ENCODE peak calls at places on chromosomes 7 and 10, in seven cellular contexts. B, A, F, I, T, L and N are unnamed samples.
A peak's percentile ranks its signal among the peaks of the same experiment; 100 is the strongest.

GRCh38 chr7:38069052-38069451 is 109.0 kb upstream of the STARD3NL start:
- DNase-seq in T (no peak), F (no peak), A (no peak), I (no peak), L (no peak), B (no peak), N (no peak)

GRCh38 chr10:8722835-8723234 is 668.3 kb downstream of the GATA3 start:
- DNase-seq in I (no peak), B (no peak), F (no peak), L (no peak), T (no peak), A (no peak), N (no peak)

GRCh38 chr10:15484128-15484527 is 113.0 kb upstream of the FAM171A1 start:
- DNase-seq in B (no peak), A (no peak), T (no peak), F (no peak), L (no peak), I (no peak), N (no peak)

GRCh38 chr10:541750-542371 is 147.6 kb downstream of the DIP2C start:
- DNase-seq in B (no peak), L (no peak), F (no peak), T (no peak), I (no peak), A (no peak), N (no peak)

GRCh38 chr10:60410970-60411369 is 21.3 kb upstream of the ANK3 start:
- DNase-seq in A (no peak), L (no peak), B (no peak), F (no peak), I (no peak), T (no peak), N (no peak)

GRCh38 chr7:55056577-55057480 is 38.0 kb downstream of the EGFR start:
- DNase-seq in L (peak; percentile 93), T (no peak), F (no peak), A (peak; percentile 88), B (no peak), I (no peak), N (no peak)

GRCh38 chr10:21919117-21919516 is 84.4 kb downstream of the DNAJC1 start:
- DNase-seq in A (no peak), F (no peak), B (no peak), T (no peak), I (no peak), L (no peak), N (no peak)

GRCh38 chr10:133123050-133123745 is 35.5 kb downstream of the ADGRA1 start:
- DNase-seq in L (no peak), I (no peak), B (no peak), T (no peak), A (no peak), F (no peak), N (no peak)

GRCh38 chr7:55132890-55133551 is 114.2 kb downstream of the EGFR start:
- DNase-seq in B (no peak), F (peak; percentile 97), I (peak; percentile 97), A (peak; percentile 99), L (peak; percentile 91), T (no peak), N (no peak)

GRCh38 chr7:131076711-131077170 is 250.9 kb upstream of the MKLN1 start:
- DNase-seq in L (no peak), F (no peak), A (peak; percentile 70), T (no peak), B (no peak), I (no peak), N (no peak)

GRCh38 chr7:158561659-158562058 is 26.0 kb downstream of the PTPRN2 start:
- DNase-seq in B (no peak), F (no peak), I (no peak), A (no peak), L (no peak), T (no peak), N (no peak)

GRCh38 chr10:48331436-48331835 is 25.0 kb downstream of the MAPK8 start:
- DNase-seq in T (no peak), L (no peak), A (no peak), F (no peak), B (no peak), I (no peak), N (no peak)

GRCh38 chr10:96860631-96861277 is 28.7 kb downstream of the LCOR start:
- DNase-seq in B (no peak), F (no peak), A (no peak), T (no peak), L (no peak), I (no peak), N (no peak)

GRCh38 chr10:124705021-124705740 is 39.0 kb downstream of the FAM53B start:
- DNase-seq in B (no peak), L (no peak), F (no peak), T (no peak), A (no peak), I (no peak), N (no peak)

GRCh38 chr10:68594405-68594804 is 34.3 kb downstream of the TET1 start:
- DNase-seq in B (no peak), L (peak; percentile 15), F (peak; percentile 50), I (no peak), T (no peak), A (peak; percentile 26), N (no peak)

GRCh38 chr10:109912335-109913282 is 10.7 kb downstream of the XPNPEP1 start:
- DNase-seq in A (peak; percentile 56), I (peak; percentile 70), L (no peak), B (no peak), T (no peak), F (no peak), N (no peak)

GRCh38 chr7:151436446-151437162 is 3.3 kb downstream of the CRYGN start:
- DNase-seq in I (no peak), A (no peak), B (peak; percentile 53), L (no peak), F (no peak), T (no peak), N (no peak)

GRCh38 chr10:77333610-77334340 is 303.8 kb downstream of the KCNMA1 start:
- DNase-seq in A (peak; percentile 20), I (no peak), T (no peak), B (no peak), F (no peak), L (peak; percentile 87), N (no peak)

GRCh38 chr10:76020629-76021028 is 589.2 kb downstream of the LRMDA start:
- DNase-seq in I (no peak), A (no peak), L (no peak), T (no peak), F (no peak), B (no peak), N (no peak)

GRCh38 chr10:122515588-122516231 is 44.8 kb upstream of the DMBT1 start:
- DNase-seq in A (peak; percentile 49), L (no peak), T (no peak), I (no peak), B (no peak), F (no peak), N (no peak)

GRCh38 chr10:108064856-108065255 is 900.4 kb upstream of the SORCS1 start:
- DNase-seq in I (no peak), B (no peak), L (no peak), T (no peak), A (peak; percentile 39), F (no peak), N (peak; percentile 11)

GRCh38 chr10:72365106-72365505 is 10.4 kb upstream of the DNAJB12 start:
- DNase-seq in A (no peak), L (no peak), F (no peak), B (no peak), I (no peak), T (no peak), N (no peak)

GRCh38 chr10:88066319-88066718 is 202.9 kb downstream of the PTEN start:
- DNase-seq in T (no peak), F (no peak), B (no peak), A (no peak), L (no peak), I (no peak), N (no peak)

GRCh38 chr10:88063861-88064521 is 200.6 kb downstream of the PTEN start:
- DNase-seq in F (no peak), I (no peak), L (no peak), B (no peak), A (no peak), T (no peak), N (no peak)

GRCh38 chr10:88066876-88067275 is 203.5 kb downstream of the PTEN start:
- DNase-seq in I (no peak), L (no peak), A (no peak), T (no peak), B (no peak), F (no peak), N (no peak)

GRCh38 chr10:88064608-88065383 is 201.4 kb downstream of the PTEN start:
- DNase-seq in F (no peak), T (no peak), B (no peak), I (no peak), A (peak; percentile 67), L (no peak), N (no peak)

GRCh38 chr10:88065384-88066049 is 202.1 kb downstream of the PTEN start:
- DNase-seq in L (no peak), A (no peak), I (no peak), F (no peak), B (no peak), T (no peak), N (no peak)
- H3K27ac ChIP-seq in L (no peak overlapping the region), A (no peak overlapping the region), I (no peak overlapping the region), F (no peak overlapping the region), B (peak overlapping the region; percentile 48), T (no peak overlapping the region), N (no peak overlapping the region)

DNA sequence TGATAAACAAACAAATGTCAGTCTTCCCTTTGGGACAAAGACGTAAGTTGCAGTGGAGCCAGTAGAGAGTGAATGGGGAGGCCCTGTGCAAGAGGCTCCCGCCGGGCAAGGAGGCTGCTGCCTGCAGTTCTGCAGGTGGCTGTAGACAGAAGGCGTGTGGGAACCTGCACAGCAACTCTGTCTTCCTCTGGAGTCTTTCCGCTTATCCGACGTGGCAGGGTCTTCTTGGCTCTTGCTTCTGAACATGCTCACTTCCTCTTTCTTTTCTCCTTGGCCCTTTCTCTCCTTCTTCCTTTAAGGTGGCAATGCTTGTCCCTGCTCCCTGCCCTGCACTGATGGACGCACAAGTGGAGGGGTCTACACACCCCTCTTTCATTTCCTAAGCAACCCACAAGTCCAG is 122.5 kb downstream of the HIPK2 start:
- DNase-seq in L (no peak), B (no peak), I (no peak), F (no peak), A (no peak), T (no peak), N (no peak)
- H3K27ac ChIP-seq in L (no peak overlapping the region), B (no peak overlapping the region), I (peak overlapping the region; percentile 27), F (no peak overlapping the region), A (no peak overlapping the region), T (no peak overlapping the region), N (peak overlapping the region; percentile 88)

DNA sequence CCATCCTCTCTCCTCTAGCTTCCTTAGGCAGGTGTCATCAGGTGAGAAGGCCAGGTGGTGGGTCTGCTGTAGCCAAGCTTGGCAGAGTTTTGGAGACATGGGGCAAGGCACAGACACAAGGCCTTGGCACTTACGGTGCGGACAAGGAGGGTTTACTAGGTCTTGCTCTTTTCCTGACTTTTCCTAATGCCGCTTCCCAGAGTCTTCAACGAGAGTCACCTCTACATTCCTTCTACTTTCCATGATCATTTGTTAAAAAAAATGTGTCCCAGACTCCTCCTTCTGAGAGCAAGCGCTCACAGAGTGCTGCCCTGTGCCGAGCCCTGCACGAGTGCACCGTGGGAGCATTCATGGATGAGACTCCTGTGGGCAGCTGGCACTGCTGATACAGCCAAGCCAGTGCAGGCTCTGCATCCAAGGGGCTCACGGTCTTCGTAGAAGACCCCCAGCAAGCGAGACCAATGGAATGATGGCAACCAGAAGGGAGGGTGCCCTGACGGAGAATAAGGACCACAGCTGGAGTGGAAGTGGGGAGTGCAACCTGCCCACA is 243.0 kb upstream of the MKI67 start:
- DNase-seq in A (no peak), I (no peak), B (no peak), T (no peak), L (no peak), F (no peak), N (no peak)
- H3K27ac ChIP-seq in A (no peak overlapping the region), I (no peak overlapping the region), B (no peak overlapping the region), T (no peak overlapping the region), L (no peak overlapping the region), F (no peak overlapping the region), N (no peak overlapping the region)

GRCh38 chr7:81029523-81029922 is 110.7 kb upstream of the SEMA3C start:
- DNase-seq in F (no peak), L (no peak), I (no peak), A (no peak), T (peak; percentile 29), B (no peak), N (no peak)
- H3K27ac ChIP-seq in F (no peak overlapping the region), L (no peak overlapping the region), I (no peak overlapping the region), A (no peak overlapping the region), T (no peak overlapping the region), B (no peak overlapping the region), N (no peak overlapping the region)